ENCODE peak calls at places on chromosomes 5 and 9, in four cellular contexts. A, F, Y and J are unnamed samples.

GRCh38 chr5:19855929-19856328 is 132.1 kb downstream of the CDH18 start:
- DNase-seq in F (no peak), A (no peak), Y (no peak), J (peak; percentile 65)

GRCh38 chr5:175895215-175895614 is 23.8 kb downstream of the CPLX2 start:
- DNase-seq in A (no peak), F (no peak), Y (no peak), J (no peak)

GRCh38 chr5:171483453-171484177 is 64.2 kb downstream of the FGF18 start:
- DNase-seq in F (no peak), Y (peak; percentile 72), A (no peak), J (peak; percentile 80)

GRCh38 chr9:137358126-137358525 is 56.1 kb upstream of the NRARP start:
- DNase-seq in Y (no peak), F (no peak), A (no peak), J (no peak)

GRCh38 chr9:111094433-111095421 is 56.5 kb upstream of the LPAR1 start:
- DNase-seq in Y (peak; percentile 47), F (no peak), A (no peak), J (peak; percentile 68)

GRCh38 chr5:157265714-157266285 is at the start of gene CYFIP2:
- DNase-seq in A (peak; percentile 87), F (peak; percentile 55), Y (peak; percentile 56), J (no peak)

GRCh38 chr5:55622460-55622859 is 87.7 kb upstream of the PLPP1 start:
- DNase-seq in F (no peak), Y (no peak), A (no peak), J (no peak)

GRCh38 chr5:57468481-57469165 is 14.0 kb downstream of the ACTBL2 start:
- DNase-seq in A (no peak), F (no peak), Y (no peak), J (peak; percentile 47)

GRCh38 chr5:88881566-88881965 is 1.4 kb downstream of the MEF2C start:
- DNase-seq in A (no peak), F (no peak), Y (peak; percentile 37), J (no peak)

GRCh38 chr5:154418344-154418820 is 27.4 kb upstream of the SAP30L start:
- DNase-seq in Y (peak; percentile 73), F (no peak), A (no peak), J (peak; percentile 42)

GRCh38 chr9:113603773-113604172 is 140.2 kb downstream of the RGS3 start:
- DNase-seq in Y (no peak), A (no peak), F (no peak), J (no peak)

GRCh38 chr5:53917095-53917494 is 356.7 kb downstream of the NDUFS4 start:
- DNase-seq in F (no peak), Y (no peak), A (no peak), J (peak; percentile 59)

GRCh38 chr9:18009902-18010301 is 431.0 kb downstream of the SH3GL2 start:
- DNase-seq in Y (no peak), A (no peak), F (no peak), J (no peak)

GRCh38 chr9:113152699-113153098 is 1.9 kb downstream of the SLC31A2 start:
- DNase-seq in A (no peak), F (no peak), Y (peak; percentile 26), J (no peak)

GRCh38 chr9:34759432-34760134 is 49.6 kb upstream of the CCL21 start:
- DNase-seq in A (no peak), F (no peak), Y (no peak), J (no peak)

GRCh38 chr5:171316258-171317121 is 7.4 kb downstream of the TLX3 start:
- DNase-seq in Y (no peak), F (no peak), A (peak; percentile 13), J (no peak)

GRCh38 chr9:124261787-124262595 is 4.2 kb downstream of the NEK6 start:
- DNase-seq in F (no peak), Y (no peak), A (no peak), J (peak; percentile 80)

GRCh38 chr5:115977988-115978387 is 15.7 kb downstream of the LVRN start:
- DNase-seq in F (no peak), Y (no peak), A (no peak), J (peak; percentile 83)

GRCh38 chr5:166441-167372 is 24.6 kb upstream of the LRRC14B start:
- DNase-seq in A (no peak), Y (no peak), F (no peak), J (no peak)

GRCh38 chr5:21071986-21072385 is 1084.0 kb upstream of the CDH18 start:
- DNase-seq in F (no peak), A (no peak), Y (no peak), J (peak; percentile 2)

GRCh38 chr9:97921959-97922905 is at the start of gene TRMO:
- DNase-seq in Y (peak; percentile 99), A (peak; percentile 99), F (peak; percentile 96), J (peak; percentile 98)

GRCh38 chr9:13607746-13608445 is 328.4 kb upstream of the MPDZ start:
- DNase-seq in A (no peak), F (no peak), Y (no peak), J (no peak)

GRCh38 chr5:71695561-71695960 is 23.5 kb upstream of the CARTPT start:
- DNase-seq in F (no peak), A (no peak), Y (no peak), J (peak; percentile 8)

GRCh38 chr9:121326130-121326838 is 43.8 kb downstream of the STOM start:
- DNase-seq in A (no peak), Y (peak; percentile 59), F (no peak), J (peak; percentile 45)

GRCh38 chr9:121857941-121858340 is 206.5 kb downstream of the DAB2IP start:
- DNase-seq in A (no peak), F (no peak), Y (no peak), J (no peak)

GRCh38 chr9:132671620-132672412 is 1.6 kb downstream of the GTF3C4 start:
- DNase-seq in A (no peak), Y (no peak), F (no peak), J (no peak)

GRCh38 chr9:126375386-126375785 is 48.8 kb downstream of the MVB12B start:
- DNase-seq in A (no peak), F (no peak), Y (peak; percentile 49), J (peak; percentile 29)

GRCh38 chr5:66864240-66864884 is 268.2 kb downstream of the MAST4 start:
- DNase-seq in F (no peak), Y (peak; percentile 36), A (peak; percentile 33), J (peak; percentile 55)

GRCh38 chr9:92406506-92406905 is 2.1 kb upstream of the OGN start:
- DNase-seq in F (no peak), A (peak; percentile 11), Y (peak; percentile 37), J (peak; percentile 49)

GRCh38 chr9:63859475-63860215 is 1425.4 kb downstream of the FOXD4L5 start:
- DNase-seq in F (no peak), Y (peak; percentile 68), A (peak; percentile 4), J (no peak)

GRCh38 chr5:148541054-148541835 is 113.1 kb downstream of the HTR4 start:
- DNase-seq in Y (no peak), A (no peak), F (no peak), J (no peak)

GRCh38 chr9:4805519-4805918 is 12.8 kb downstream of the RCL1 start:
- DNase-seq in A (no peak), Y (peak; percentile 18), F (no peak), J (no peak)

GRCh38 chr9:72154468-72155281 is 5.4 kb downstream of the GDA start:
- DNase-seq in A (no peak), Y (no peak), F (no peak), J (no peak)

GRCh38 chr9:125521462-125522327 is 185.3 kb downstream of the MAPKAP1 start:
- DNase-seq in Y (peak; percentile 57), A (peak; percentile 24), F (no peak), J (peak; percentile 99)

GRCh38 chr9:94772654-94773303 is 46.3 kb downstream of the AOPEP start:
- DNase-seq in A (no peak), Y (no peak), F (peak; percentile 14), J (peak; percentile 65)

GRCh38 chr9:93950619-93951601 is 4.2 kb downstream of the BARX1 start:
- DNase-seq in F (no peak), A (no peak), Y (peak; percentile 56), J (no peak)

GRCh38 chr9:112112519-112112918 is 62.6 kb downstream of the SUSD1 start:
- DNase-seq in A (no peak), F (no peak), Y (peak; percentile 46), J (peak; percentile 96)

GRCh38 chr9:110130791-110131416 is 77.1 kb downstream of the C9orf152 start:
- DNase-seq in A (no peak), F (no peak), Y (no peak), J (no peak)

GRCh38 chr5:134819404-134819963 is 26.3 kb upstream of the C5orf24 start:
- DNase-seq in Y (no peak), A (no peak), F (no peak), J (no peak)